ENCODE peak calls at places on chromosomes 7 and 10, in four cellular contexts. E is sigmoid colon, D is choroid plexus epithelial cell, O is tibial nerve. C is an unnamed sample.

GRCh38 chr10:81884856-81885255 is 9.9 kb downstream of the NRG3 start:
- DNase-seq in E (no peak), D (no peak), O (no peak), C (no peak)

GRCh38 chr7:28078036-28078901 is 102.3 kb downstream of the JAZF1 start:
- DNase-seq in E (no peak), D (peak; percentile 76), O (no peak), C (peak; percentile 51)

GRCh38 chr7:86372262-86372661 is 271.4 kb upstream of the GRM3 start:
- DNase-seq in E (no peak), D (no peak), O (no peak), C (no peak)

GRCh38 chr10:121754667-121755066 is 156.4 kb upstream of the FGFR2 start:
- DNase-seq in E (no peak), D (peak; percentile 28), O (no peak), C (no peak)

GRCh38 chr7:77802557-77803410 is 4.2 kb downstream of the PHTF2 start:
- DNase-seq in E (no peak), D (no peak), O (no peak), C (no peak)

GRCh38 chr7:8638076-8638475 is 204.7 kb downstream of the NXPH1 start:
- DNase-seq in E (no peak), D (no peak), O (no peak), C (no peak)

GRCh38 chr7:85185355-85186082 is 1.3 kb downstream of the SEMA3D start:
- DNase-seq in E (peak; percentile 72), D (peak; percentile 55), O (peak; percentile 58), C (peak; percentile 61)

GRCh38 chr7:67311901-67312300 is 315.3 kb downstream of the TYW1 start:
- DNase-seq in E (no peak), D (peak; percentile 87), O (no peak), C (no peak)

GRCh38 chr10:29648983-29649268 is 14.2 kb upstream of the SVIL start:
- DNase-seq in E (no peak), D (peak; percentile 60), O (no peak), C (no peak)

GRCh38 chr10:110069502-110069982 is 61.8 kb downstream of the ADD3 start:
- DNase-seq in E (no peak), D (peak; percentile 45), O (no peak), C (no peak)

GRCh38 chr10:87505366-87506113 is 847 bp downstream of the MINPP1 start:
- DNase-seq in E (peak; percentile 72), D (peak; percentile 62), O (no peak), C (peak; percentile 64)

GRCh38 chr10:124359336-124359832 is 59.3 kb downstream of the OAT start:
- DNase-seq in E (no peak), D (no peak), O (no peak), C (no peak)

GRCh38 chr10:70192325-70192966 is 22.1 kb upstream of the SAR1A start:
- DNase-seq in E (no peak), D (peak; percentile 34), O (no peak), C (no peak)

GRCh38 chr10:82558208-82558607 is 683.2 kb downstream of the NRG3 start:
- DNase-seq in E (no peak), D (peak; percentile 11), O (no peak), C (no peak)

GRCh38 chr10:107545717-107546116 is 381.2 kb upstream of the SORCS1 start:
- DNase-seq in E (no peak), D (no peak), O (no peak), C (no peak)

GRCh38 chr10:107546986-107547385 is 382.5 kb upstream of the SORCS1 start:
- DNase-seq in E (no peak), D (peak; percentile 21), O (no peak), C (no peak)

GRCh38 chr10:107546239-107546638 is 381.7 kb upstream of the SORCS1 start:
- DNase-seq in E (no peak), D (peak; percentile 77), O (no peak), C (no peak)

GRCh38 chr10:107542607-107543006 is 378.1 kb upstream of the SORCS1 start:
- DNase-seq in E (no peak), D (no peak), O (no peak), C (no peak)

DNA sequence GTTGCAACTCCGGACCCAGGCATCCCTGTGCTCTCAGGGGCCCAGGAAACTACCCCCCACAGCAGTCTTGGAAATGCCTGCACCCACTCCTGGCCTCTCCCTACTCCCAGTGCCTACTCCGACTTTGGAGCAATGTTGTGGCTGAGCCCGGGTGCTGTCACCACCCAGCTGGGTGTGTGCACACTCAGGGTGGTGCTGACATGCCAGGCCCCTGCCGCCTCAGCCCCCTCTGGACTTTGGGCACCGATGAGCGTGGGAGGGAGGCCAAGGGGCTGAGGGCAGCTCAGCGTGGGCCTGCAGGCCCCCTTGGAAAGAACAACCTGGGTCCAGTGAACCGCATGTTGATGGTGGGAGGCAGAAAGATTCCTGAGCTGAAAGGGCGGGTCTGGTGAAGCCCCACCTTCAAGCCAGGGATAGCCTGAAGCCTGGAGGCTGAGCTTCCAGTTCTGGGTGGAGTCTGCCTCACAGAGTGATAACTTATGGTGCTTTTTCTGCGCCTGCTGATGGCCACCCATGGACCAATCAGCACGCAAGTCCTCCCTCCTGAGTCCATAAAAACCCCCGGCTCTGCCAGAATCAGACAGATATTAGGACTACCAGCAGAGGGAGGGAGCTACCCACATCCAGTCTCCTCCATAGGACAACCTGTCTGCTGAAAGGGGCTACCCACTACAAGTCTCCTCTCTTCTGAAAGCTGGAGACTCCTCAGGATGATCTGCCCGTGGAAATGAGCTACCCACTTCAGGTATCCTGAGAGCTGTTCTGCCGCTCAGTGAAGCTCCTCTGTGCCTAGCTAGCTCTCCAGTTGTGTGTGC is 380.4 kb upstream of the SORCS1 start:
- DNase-seq in E (no peak), D (peak; percentile 18), O (no peak), C (no peak)
- TF ChIP-seq CTCF in E (no peak), D (peak; percentile 27), O (no peak), C (no peak)

DNA sequence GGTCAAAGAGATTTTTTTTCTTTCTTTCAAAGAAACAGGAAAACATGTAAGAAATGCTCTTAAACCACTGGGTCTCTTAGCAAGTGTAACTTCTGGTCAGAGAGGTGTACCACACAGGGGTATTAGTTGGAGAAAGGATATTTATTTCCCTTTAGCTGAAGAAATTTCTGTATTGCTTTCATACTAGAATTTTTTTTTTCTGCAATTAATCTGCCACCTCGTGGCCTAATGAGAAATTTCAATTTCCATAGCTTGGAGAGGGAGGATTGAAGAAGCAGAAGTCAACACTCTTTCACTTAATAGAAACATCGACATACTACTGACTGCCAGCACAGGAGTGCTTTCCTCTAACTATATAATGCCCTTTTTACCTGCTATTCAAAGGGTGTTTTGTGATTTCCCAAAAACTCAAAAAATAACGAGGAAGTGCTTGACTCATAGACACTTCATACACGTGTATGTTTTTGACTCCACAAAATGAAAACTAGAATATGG is 177.6 kb upstream of the NAMPT start:
- DNase-seq in E (no peak), D (peak; percentile 72), O (no peak), C (no peak)
- TF ChIP-seq CTCF in E (peak; percentile 72), D (peak; percentile 53), O (peak; percentile 51), C (peak; percentile 38)

DNA sequence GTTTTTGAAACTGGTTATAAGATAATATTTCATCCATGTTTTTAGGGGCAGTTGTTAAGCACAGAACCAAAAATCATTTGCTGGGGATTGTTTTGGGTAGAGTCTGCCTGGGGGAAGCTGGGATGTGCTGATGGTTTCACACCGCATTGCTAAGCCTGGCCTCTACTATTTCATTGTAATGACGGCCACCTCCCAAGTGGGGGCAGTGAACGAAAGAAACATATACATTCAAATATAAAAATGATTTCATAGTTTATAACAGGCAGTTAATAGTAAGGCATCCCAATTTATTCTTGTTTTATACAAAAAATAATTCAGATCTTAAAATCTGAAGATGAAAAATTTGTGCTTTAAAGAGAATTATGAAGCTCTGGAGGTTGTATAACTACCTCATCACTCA is 750.8 kb downstream of the REEP3 start:
- DNase-seq in E (no peak), D (no peak), O (no peak), C (no peak)
- TF ChIP-seq CTCF in E (no peak), D (no peak), O (no peak), C (no peak)

GRCh38 chr10:22420787-22421517 is 75.7 kb downstream of the SPAG6 start:
- DNase-seq in E (no peak), D (peak; percentile 56), O (no peak), C (no peak)
- TF ChIP-seq CTCF in E (no peak), D (peak; percentile 44), O (no peak), C (no peak)

GRCh38 chr7:158030071-158030470 is 557.6 kb downstream of the PTPRN2 start:
- DNase-seq in E (peak; percentile 41), D (no peak), O (no peak), C (no peak)
- TF ChIP-seq CTCF in E (no peak), D (no peak), O (no peak), C (no peak)

GRCh38 chr10:106982248-106982647 is 182.3 kb downstream of the SORCS1 start:
- DNase-seq in E (no peak), D (no peak), O (no peak), C (no peak)

GRCh38 chr10:106981461-106981850 is 183.1 kb downstream of the SORCS1 start:
- DNase-seq in E (no peak), D (no peak), O (no peak), C (no peak)

GRCh38 chr10:106978746-106979145 is 185.8 kb downstream of the SORCS1 start:
- DNase-seq in E (no peak), D (no peak), O (no peak), C (no peak)

DNA sequence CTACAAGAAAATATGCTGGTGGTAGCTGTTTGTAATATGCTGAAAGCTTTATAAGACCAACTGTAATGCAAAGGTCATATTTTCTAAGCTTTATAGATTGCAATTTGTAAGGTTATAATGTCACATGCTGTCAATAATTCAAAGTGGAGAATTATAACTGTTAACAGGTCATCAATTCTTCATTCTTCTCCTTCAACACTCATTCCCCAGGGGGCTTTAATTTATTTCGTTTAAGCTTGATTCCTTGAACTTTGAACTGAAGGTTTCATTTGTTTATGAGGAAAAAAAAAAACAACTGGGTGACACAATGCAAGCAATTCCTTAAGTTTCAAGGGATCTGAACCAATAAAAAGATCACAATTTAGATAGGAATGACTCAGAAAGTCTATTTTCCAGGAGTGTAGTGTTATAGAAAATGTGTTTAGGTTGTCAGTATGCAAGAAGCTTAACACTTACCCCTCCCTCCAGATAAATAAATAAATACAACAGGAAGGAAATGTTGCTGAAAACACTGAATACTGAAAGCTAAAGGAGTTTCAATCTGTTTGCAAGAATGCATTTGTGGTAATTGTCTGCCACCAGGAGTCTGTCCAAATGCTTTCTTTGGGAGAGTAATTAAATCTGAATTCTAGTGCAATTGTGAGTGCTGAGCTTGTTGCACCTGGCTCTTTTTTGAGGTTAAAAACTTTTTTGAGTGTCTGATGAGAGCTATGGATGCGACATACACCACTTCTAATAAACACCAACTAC is 183.6 kb downstream of the SORCS1 start:
- DNase-seq in E (no peak), D (no peak), O (no peak), C (no peak)
- TF ChIP-seq CTCF in E (no peak), D (no peak), O (no peak), C (no peak)

DNA sequence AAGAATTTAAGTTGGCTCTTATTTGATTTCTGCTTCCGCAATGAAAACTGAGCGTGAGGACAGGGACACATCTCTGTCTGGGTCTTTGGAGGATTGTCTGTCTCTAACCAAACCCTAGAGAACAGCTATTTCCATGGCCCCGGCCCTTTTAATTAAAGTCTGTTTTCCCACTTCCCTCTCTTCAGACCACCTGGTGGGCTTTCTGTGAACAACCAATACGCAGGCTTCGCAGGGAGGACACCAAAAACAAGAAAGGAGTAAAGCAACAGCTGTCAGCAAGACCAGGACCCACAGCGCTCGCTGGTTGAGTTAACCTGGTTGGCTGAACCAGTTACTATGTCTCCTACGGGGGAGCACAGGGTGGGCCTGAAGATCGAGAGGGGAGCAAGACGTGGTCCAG is 217.1 kb upstream of the FRMD4A start:
- DNase-seq in E (no peak), D (no peak), O (no peak), C (no peak)
- TF ChIP-seq CTCF in E (no peak), D (no peak), O (no peak), C (peak; percentile 23)